ENCODE peak calls at places on chromosome 1, in four cellular contexts. One of them, this sample, is unnamed.

GRCh38 chr1:165592945-165593823 is 37.9 kb upstream of the MGST3 start:
- DNase-seq in iris pigment epithelial cell: peak; percentile 71
- DNase-seq in stimulated activated CD4-positive, alpha-beta T cell treated with anti-CD3 and anti-CD28 coated beads, Interleukin-12 subunit alpha, Interleukin-12 subunit beta, amount 100 ng/mL, for 48 hours: peak; percentile 56
- DNase-seq in A172: peak; percentile 76
- DNase-seq in this sample: peak; percentile 80

GRCh38 chr1:96010000-96010399 is 711.6 kb upstream of the PTBP2 start:
- DNase-seq in stimulated activated CD4-positive, alpha-beta T cell treated with anti-CD3 and anti-CD28 coated beads, Interleukin-12 subunit alpha, Interleukin-12 subunit beta, amount 100 ng/mL, for 48 hours: no peak
- DNase-seq in iris pigment epithelial cell: no peak
- DNase-seq in A172: no peak
- DNase-seq in this sample: no peak

GRCh38 chr1:28582248-28582615 is 9.8 kb upstream of the RAB42 start:
- DNase-seq in iris pigment epithelial cell: no peak
- DNase-seq in A172: no peak
- DNase-seq in stimulated activated CD4-positive, alpha-beta T cell treated with anti-CD3 and anti-CD28 coated beads, Interleukin-12 subunit alpha, Interleukin-12 subunit beta, amount 100 ng/mL, for 48 hours: no peak
- DNase-seq in this sample: no peak

GRCh38 chr1:6513296-6513928 is 21.9 kb upstream of the PLEKHG5 start:
- DNase-seq in A172: no peak
- DNase-seq in iris pigment epithelial cell: no peak
- DNase-seq in stimulated activated CD4-positive, alpha-beta T cell treated with anti-CD3 and anti-CD28 coated beads, Interleukin-12 subunit alpha, Interleukin-12 subunit beta, amount 100 ng/mL, for 48 hours: no peak
- DNase-seq in this sample: peak; percentile 37

GRCh38 chr1:227451062-227451461 is 112.3 kb upstream of the ZNF678 start:
- DNase-seq in iris pigment epithelial cell: no peak
- DNase-seq in A172: no peak
- DNase-seq in stimulated activated CD4-positive, alpha-beta T cell treated with anti-CD3 and anti-CD28 coated beads, Interleukin-12 subunit alpha, Interleukin-12 subunit beta, amount 100 ng/mL, for 48 hours: no peak
- DNase-seq in this sample: no peak

GRCh38 chr1:93703649-93704048 is 22.0 kb upstream of the BCAR3 start:
- DNase-seq in A172: peak; percentile 60
- DNase-seq in stimulated activated CD4-positive, alpha-beta T cell treated with anti-CD3 and anti-CD28 coated beads, Interleukin-12 subunit alpha, Interleukin-12 subunit beta, amount 100 ng/mL, for 48 hours: no peak
- DNase-seq in iris pigment epithelial cell: no peak
- DNase-seq in this sample: no peak

GRCh38 chr1:24912359-24913273 is 17.5 kb downstream of the RUNX3 start:
- DNase-seq in iris pigment epithelial cell: no peak
- DNase-seq in A172: no peak
- DNase-seq in stimulated activated CD4-positive, alpha-beta T cell treated with anti-CD3 and anti-CD28 coated beads, Interleukin-12 subunit alpha, Interleukin-12 subunit beta, amount 100 ng/mL, for 48 hours: no peak
- DNase-seq in this sample: peak; percentile 30

GRCh38 chr1:59543211-59543668 is 246.3 kb downstream of the FGGY start:
- DNase-seq in iris pigment epithelial cell: no peak
- DNase-seq in stimulated activated CD4-positive, alpha-beta T cell treated with anti-CD3 and anti-CD28 coated beads, Interleukin-12 subunit alpha, Interleukin-12 subunit beta, amount 100 ng/mL, for 48 hours: no peak
- DNase-seq in A172: no peak
- DNase-seq in this sample: no peak